ENCODE peak calls at places on chromosomes 7 and 10, in six cellular contexts. Z is heart right ventricle, C is osteoblast, W is MM.1S, X is hepatocyte, N is fibroblast of mammary gland. T is an unnamed sample.

GRCh38 chr10:97454330-97455036 is 8.5 kb downstream of the ZDHHC16 start:
- DNase-seq in W (no peak), N (peak; percentile 45), Z (peak; percentile 44), X (peak; percentile 47), C (no peak), T (no peak)

GRCh38 chr10:29970012-29970396 is 89.4 kb downstream of the JCAD start:
- DNase-seq in Z (no peak), N (no peak), W (no peak), C (no peak), X (no peak), T (no peak)

GRCh38 chr10:125502276-125502675 is 180.7 kb downstream of the TEX36 start:
- DNase-seq in C (no peak), W (no peak), X (no peak), N (no peak), Z (no peak), T (no peak)

GRCh38 chr10:112446055-112446854 is 459 bp downstream of the ZDHHC6 start:
- DNase-seq in C (peak; percentile 73), Z (no peak), X (peak; percentile 8), N (peak; percentile 47), W (no peak), T (no peak)

GRCh38 chr10:70761031-70761601 is 24.1 kb downstream of the TBATA start:
- DNase-seq in C (peak; percentile 63), Z (no peak), N (no peak), W (no peak), X (peak; percentile 52), T (no peak)

GRCh38 chr7:78151229-78151628 is 352.7 kb downstream of the PHTF2 start:
- DNase-seq in N (peak; percentile 98), Z (no peak), W (no peak), X (no peak), C (peak; percentile 67), T (no peak)

GRCh38 chr10:5840314-5841307 is 27.4 kb upstream of the GDI2 start:
- DNase-seq in X (no peak), Z (peak; percentile 22), W (no peak), N (peak; percentile 71), C (peak; percentile 90), T (peak; percentile 55)

GRCh38 chr10:79454259-79454658 is 8.8 kb upstream of the ZCCHC24 start:
- DNase-seq in N (peak; percentile 93), C (no peak), W (no peak), X (no peak), Z (no peak), T (no peak)

GRCh38 chr7:94392391-94392782 is 2.3 kb upstream of the COL1A2 start:
- DNase-seq in W (no peak), N (peak; percentile 31), X (no peak), C (no peak), Z (no peak), T (no peak)

GRCh38 chr7:97460433-97460832 is 271.5 kb upstream of the TAC1 start:
- DNase-seq in N (no peak), Z (no peak), X (no peak), W (no peak), C (no peak), T (no peak)

GRCh38 chr10:111148025-111148424 is 71.2 kb downstream of the ADRA2A start:
- DNase-seq in Z (no peak), N (no peak), W (no peak), X (no peak), C (no peak), T (no peak)

GRCh38 chr7:24926623-24927539 is 53.1 kb downstream of the OSBPL3 start:
- DNase-seq in X (no peak), W (no peak), N (peak; percentile 73), Z (no peak), C (peak; percentile 58), T (no peak)

GRCh38 chr7:30146127-30146612 is 11.4 kb downstream of the MTURN start:
- DNase-seq in W (no peak), X (no peak), N (no peak), C (no peak), Z (peak; percentile 61), T (no peak)

GRCh38 chr7:131753620-131754222 is 197.3 kb upstream of the PODXL start:
- DNase-seq in W (no peak), N (no peak), X (peak; percentile 39), C (no peak), Z (no peak), T (no peak)

GRCh38 chr10:88194041-88194887 is 330.8 kb downstream of the PTEN start:
- DNase-seq in Z (no peak), X (no peak), W (no peak), C (no peak), N (peak; percentile 31), T (no peak)

GRCh38 chr10:130461631-130462030 is 325.4 kb downstream of the GLRX3 start:
- DNase-seq in W (no peak), N (no peak), Z (no peak), X (no peak), C (no peak), T (no peak)

GRCh38 chr7:131692131-131692960 is 135.9 kb upstream of the PODXL start:
- DNase-seq in W (peak; percentile 43), Z (peak; percentile 35), C (peak; percentile 94), N (peak; percentile 35), X (peak; percentile 86), T (no peak)

GRCh38 chr7:5510426-5511045 is 86.9 kb upstream of the TNRC18 start:
- DNase-seq in Z (no peak), N (no peak), X (no peak), W (no peak), C (peak; percentile 29), T (no peak)

GRCh38 chr7:37352974-37353948 is 95.4 kb downstream of the ELMO1 start:
- DNase-seq in W (peak; percentile 90), C (no peak), X (no peak), N (no peak), Z (no peak), T (no peak)

GRCh38 chr10:99711129-99711719 is 20.7 kb downstream of the COX15 start:
- DNase-seq in N (peak; percentile 81), C (no peak), Z (peak; percentile 23), X (peak; percentile 63), W (peak; percentile 37), T (peak; percentile 16)

GRCh38 chr7:50207682-50208255 is 96.7 kb upstream of the IKZF1 start:
- DNase-seq in C (no peak), W (no peak), X (no peak), Z (no peak), N (no peak), T (no peak)

GRCh38 chr10:25049966-25050365 is 33.6 kb downstream of the THNSL1 start:
- DNase-seq in X (no peak), W (no peak), C (no peak), N (peak; percentile 82), Z (no peak), T (no peak)

GRCh38 chr7:137146996-137147720 is 196.4 kb downstream of the PTN start:
- DNase-seq in C (no peak), N (no peak), X (no peak), W (no peak), Z (no peak), T (no peak)

GRCh38 chr7:92461027-92462003 is 14.0 kb downstream of the GATAD1 start:
- DNase-seq in N (peak; percentile 55), W (peak; percentile 39), Z (peak; percentile 5), X (peak; percentile 63), C (peak; percentile 77), T (peak; percentile 7)

GRCh38 chr10:8913720-8914119 is 859.2 kb downstream of the GATA3 start:
- DNase-seq in N (peak; percentile 36), W (no peak), X (peak; percentile 8), C (no peak), Z (no peak), T (no peak)

GRCh38 chr7:90760892-90761291 is 164.8 kb downstream of the CDK14 start:
- DNase-seq in Z (no peak), N (peak; percentile 28), X (no peak), C (no peak), W (no peak), T (no peak)

GRCh38 chr10:58956926-58957325 is 219.5 kb upstream of the PHYHIPL start:
- DNase-seq in Z (no peak), N (peak; percentile 32), X (no peak), C (no peak), W (no peak), T (no peak)

GRCh38 chr10:28305551-28305950 is 2.7 kb upstream of the MPP7 start:
- DNase-seq in Z (no peak), C (peak; percentile 65), W (no peak), N (no peak), X (no peak), T (no peak)

GRCh38 chr10:28302668-28303488 is at the start of gene MPP7:
- DNase-seq in X (peak; percentile 97), C (peak; percentile 98), W (peak; percentile 98), Z (peak; percentile 96), N (peak; percentile 96), T (peak; percentile 90)

GRCh38 chr10:28302012-28302667 is 724 bp downstream of the MPP7 start:
- DNase-seq in N (no peak), C (peak; percentile 79), X (peak; percentile 49), W (no peak), Z (peak; percentile 42), T (no peak)

GRCh38 chr10:28307267-28307666 is 4.4 kb upstream of the MPP7 start:
- DNase-seq in C (no peak), X (no peak), Z (no peak), N (no peak), W (no peak), T (no peak)

GRCh38 chr10:28304032-28304571 is 1.2 kb upstream of the MPP7 start:
- DNase-seq in Z (no peak), W (no peak), X (no peak), C (no peak), N (no peak), T (no peak)
- H3K4me3 ChIP-seq in Z (no peak overlapping the region), W (no peak overlapping the region), X (no peak overlapping the region), C (no peak overlapping the region), N (no peak overlapping the region), T (no peak overlapping the region)

GRCh38 chr7:732094-732541 is 5.0 kb upstream of the PRKAR1B start:
- DNase-seq in C (no peak), Z (peak; percentile 66), W (no peak), X (peak; percentile 75), N (no peak), T (no peak)
- TF ChIP-seq CTCF in C (no peak), Z (peak; percentile 45), W (no peak), X (no peak), N (no peak), T (no peak)

GRCh38 chr10:22551966-22552365 is 162.4 kb downstream of the PIP4K2A start:
- DNase-seq in Z (no peak), N (no peak), X (no peak), C (no peak), W (no peak), T (no peak)

GRCh38 chr10:22553452-22553995 is 160.9 kb downstream of the PIP4K2A start:
- DNase-seq in X (no peak), N (peak; percentile 25), C (no peak), W (no peak), Z (no peak), T (no peak)

GRCh38 chr10:22552888-22553378 is 161.4 kb downstream of the PIP4K2A start:
- DNase-seq in N (peak; percentile 83), W (no peak), Z (no peak), X (peak; percentile 72), C (no peak), T (no peak)

GRCh38 chr10:22556774-22557173 is 157.6 kb downstream of the PIP4K2A start:
- DNase-seq in W (no peak), X (no peak), Z (no peak), C (no peak), N (peak; percentile 5), T (no peak)

GRCh38 chr10:22554481-22555182 is 159.7 kb downstream of the PIP4K2A start:
- DNase-seq in N (peak; percentile 88), W (no peak), C (peak; percentile 80), Z (peak; percentile 61), X (peak; percentile 83), T (no peak)
- H3K4me3 ChIP-seq in N (no peak overlapping the region), W (no peak overlapping the region), C (peak overlapping the region; percentile 46), Z (no peak overlapping the region), X (no peak overlapping the region), T (no peak overlapping the region)

GRCh38 chr10:102072867-102073527 is 7.8 kb downstream of the HPS6 start:
- DNase-seq in Z (peak; percentile 83), X (peak; percentile 88), N (peak; percentile 75), W (peak; percentile 71), C (peak; percentile 94), T (no peak)
- TF ChIP-seq CTCF in Z (peak; percentile 92), X (peak; percentile 88), N (peak; percentile 98), W (peak; percentile 96), C (peak; percentile 96), T (peak; percentile 97)

T was measured in GM12864.